ENCODE peak calls at places on chromosomes 12 and 14, in seven cellular contexts. A is NCI-H460, T is HT1080, X is ovary, Y is ELF-1, S is aorta, B is mucosa of descending colon. I is an unnamed sample.
A peak's percentile ranks its signal among the peaks of the same experiment; 100 is the strongest.

GRCh38 chr14:70754989-70755388 is 54.3 kb downstream of the MAP3K9 start:
- DNase-seq in A (no peak), S (no peak), Y (peak; percentile 5), T (peak; percentile 94), B (no peak), X (no peak), I (peak; percentile 39)

GRCh38 chr12:54601841-54602240 is 13.4 kb upstream of the PPP1R1A start:
- DNase-seq in X (no peak), B (no peak), Y (no peak), S (no peak), A (peak; percentile 22), T (no peak), I (no peak)

GRCh38 chr12:7834701-7835100 is 38.0 kb downstream of the SLC2A14 start:
- DNase-seq in Y (no peak), A (no peak), T (no peak), B (no peak), X (no peak), S (no peak), I (no peak)

GRCh38 chr14:39342768-39343167 is 89.5 kb downstream of the FBXO33 start:
- DNase-seq in T (peak; percentile 34), Y (no peak), B (no peak), A (no peak), S (no peak), X (no peak), I (no peak)

GRCh38 chr14:45902241-45902640 is 649.2 kb upstream of the MIS18BP1 start:
- DNase-seq in X (no peak), A (no peak), B (no peak), Y (no peak), S (no peak), T (no peak), I (no peak)

GRCh38 chr12:63440063-63440462 is 228.2 kb downstream of the DPY19L2 start:
- DNase-seq in X (no peak), A (no peak), T (no peak), S (no peak), Y (no peak), B (no peak), I (no peak)

GRCh38 chr12:107400686-107401447 is 284.7 kb upstream of the PWP1 start:
- DNase-seq in S (no peak), X (no peak), Y (no peak), T (no peak), B (no peak), A (no peak), I (no peak)

GRCh38 chr12:122349078-122349477 is 73.4 kb downstream of the CLIP1 start:
- DNase-seq in A (no peak), Y (no peak), S (no peak), T (no peak), B (no peak), X (no peak), I (no peak)

GRCh38 chr12:131223791-131224567 is 270.3 kb downstream of the ADGRD1 start:
- DNase-seq in A (peak; percentile 77), B (peak; percentile 59), X (no peak), T (no peak), Y (no peak), S (peak; percentile 75), I (no peak)

GRCh38 chr14:72457641-72458040 is 436.3 kb downstream of the DPF3 start:
- DNase-seq in Y (no peak), T (peak; percentile 71), B (no peak), S (no peak), A (no peak), X (no peak), I (no peak)

GRCh38 chr14:58822856-58823255 is 185.1 kb downstream of the DACT1 start:
- DNase-seq in Y (no peak), S (no peak), B (no peak), T (no peak), X (no peak), A (no peak), I (no peak)

GRCh38 chr14:42378274-42378673 is 771.6 kb downstream of the LRFN5 start:
- DNase-seq in S (no peak), B (no peak), A (no peak), X (no peak), Y (no peak), T (no peak), I (no peak)

GRCh38 chr14:105193916-105194782 is 13.0 kb upstream of the NUDT14 start:
- DNase-seq in S (no peak), T (no peak), A (no peak), X (no peak), Y (no peak), B (no peak), I (no peak)

GRCh38 chr12:89353188-89353822 is 1.0 kb upstream of the DUSP6 start:
- DNase-seq in A (peak; percentile 66), X (peak; percentile 57), B (peak; percentile 87), T (no peak), Y (peak; percentile 84), S (peak; percentile 91), I (peak; percentile 85)

GRCh38 chr12:52186135-52186840 is 5.5 kb downstream of the KRT80 start:
- DNase-seq in Y (peak; percentile 79), T (peak; percentile 85), S (no peak), A (no peak), X (no peak), B (no peak), I (no peak)

GRCh38 chr12:38587594-38587993 is 271.0 kb downstream of the ALG10B start:
- DNase-seq in B (no peak), A (no peak), Y (no peak), T (no peak), X (no peak), S (no peak), I (no peak)

GRCh38 chr12:50390284-50390683 is 6.1 kb downstream of the FAM186A start:
- DNase-seq in A (peak; percentile 38), S (no peak), X (no peak), T (peak; percentile 97), Y (no peak), B (no peak), I (no peak)

GRCh38 chr12:71277866-71278265 is 120.1 kb upstream of the TSPAN8 start:
- DNase-seq in X (no peak), A (no peak), Y (no peak), S (no peak), T (no peak), B (no peak), I (no peak)

GRCh38 chr12:3421599-3421998 is 69.4 kb upstream of the PRMT8 start:
- DNase-seq in X (no peak), Y (peak; percentile 19), T (no peak), S (no peak), A (no peak), B (no peak), I (no peak)

GRCh38 chr14:93045211-93045674 is 70.5 kb downstream of the ITPK1 start:
- DNase-seq in B (no peak), T (no peak), A (no peak), X (no peak), S (no peak), Y (peak; percentile 90), I (peak; percentile 46)

GRCh38 chr14:24160499-24160849 is 591 bp upstream of the IRF9 start:
- DNase-seq in X (no peak), A (no peak), S (no peak), B (no peak), Y (no peak), T (no peak), I (no peak)

GRCh38 chr12:34393086-34393820 is 371.0 kb downstream of the ALG10 start:
- DNase-seq in B (peak; percentile 9), A (no peak), S (peak; percentile 70), X (peak; percentile 15), Y (no peak), T (no peak), I (peak; percentile 12)

GRCh38 chr12:124568431-124569374 is 1.3 kb upstream of the NCOR2 start:
- DNase-seq in A (peak; percentile 31), Y (peak; percentile 86), S (peak; percentile 91), T (peak; percentile 40), B (peak; percentile 64), X (peak; percentile 85), I (peak; percentile 84)

GRCh38 chr12:39620664-39621658 is 1.4 kb upstream of the ABCD2 start:
- DNase-seq in X (no peak), T (no peak), Y (no peak), S (peak; percentile 36), A (no peak), B (peak; percentile 36), I (peak; percentile 8)

GRCh38 chr12:22640851-22641250 is 15.9 kb downstream of the ETNK1 start:
- DNase-seq in T (no peak), B (no peak), Y (no peak), A (no peak), X (no peak), S (no peak), I (no peak)

GRCh38 chr14:25150934-25151790 is 101.2 kb upstream of the STXBP6 start:
- DNase-seq in Y (no peak), X (no peak), T (peak; percentile 65), B (no peak), S (no peak), A (peak; percentile 37), I (no peak)

GRCh38 chr14:50044040-50044651 is 72.2 kb downstream of the VCPKMT start:
- DNase-seq in B (no peak), Y (no peak), S (no peak), T (no peak), X (no peak), A (no peak), I (no peak)

GRCh38 chr14:88426271-88426670 is 40.8 kb downstream of the SPATA7 start:
- DNase-seq in A (peak; percentile 29), B (no peak), X (no peak), S (no peak), Y (no peak), T (no peak), I (no peak)

GRCh38 chr12:72010365-72010764 is 71.7 kb downstream of the TPH2 start:
- DNase-seq in T (no peak), Y (no peak), B (no peak), A (no peak), S (no peak), X (no peak), I (no peak)

I was measured in left ventricle myocardium superior.